ENCODE peak calls at places on chromosomes 11 and 22, in five cellular contexts. N is activated CD4-positive, alpha-beta T cell treated with anti-CD3 and anti-CD28 coated beads, Interleukin-2, amount 10 ng/mL, durations not matched to agents 7 days and 5 days; B is GM12891; I is body of pancreas; P is activated T-cell treated with anti-CD3 and anti-CD28 coated beads for 1 hour. V is an unnamed sample.

GRCh38 chr22:23248583-23248982 is 68.3 kb downstream of the BCR start:
- DNase-seq in N (no peak), B (no peak), I (no peak), P (no peak), V (no peak)

GRCh38 chr11:74100231-74100630 is 70.6 kb downstream of the C2CD3 start:
- DNase-seq in N (no peak), B (no peak), I (no peak), P (no peak), V (no peak)

GRCh38 chr11:65204143-65204542 is 22.4 kb downstream of the CAPN1 start:
- DNase-seq in N (no peak), B (no peak), I (no peak), P (no peak), V (peak)

GRCh38 chr22:39519681-39520053 is 695 bp upstream of the ATF4 start:
- DNase-seq in N (no peak), B (no peak), I (peak), P (no peak), V (no peak)

GRCh38 chr11:71373791-71374454 is 74.3 kb downstream of the DHCR7 start:
- DNase-seq in N (no peak), B (no peak), I (no peak), P (no peak), V (no peak)

GRCh38 chr11:43316451-43316850 is 4.7 kb downstream of the API5 start:
- DNase-seq in N (peak), B (no peak), I (no peak), P (no peak), V (peak)

GRCh38 chr11:35303596-35304392 is 115.6 kb downstream of the SLC1A2 start:
- DNase-seq in N (no peak), B (no peak), I (peak), P (no peak), V (no peak)

GRCh38 chr22:45155050-45155840 is 8.5 kb upstream of the NUP50 start:
- DNase-seq in N (no peak), B (no peak), I (no peak), P (no peak), V (no peak)

GRCh38 chr22:44151661-44152060 is 29.1 kb upstream of the PARVG start:
- DNase-seq in N (no peak), B (no peak), I (no peak), P (no peak), V (no peak)

GRCh38 chr11:8223513-8223899 is 40.2 kb downstream of the LMO1 start:
- DNase-seq in N (no peak), B (no peak), I (no peak), P (no peak), V (no peak)

GRCh38 chr11:104899226-104899625 is 966 bp upstream of the CASP12 start:
- DNase-seq in N (no peak), B (no peak), I (no peak), P (no peak), V (no peak)

GRCh38 chr11:44946268-44946667 is 4.4 kb downstream of the TP53I11 start:
- DNase-seq in N (no peak), B (no peak), I (peak), P (no peak), V (no peak)

GRCh38 chr11:48242501-48242900 is 2.4 kb upstream of the OR4X2 start:
- DNase-seq in N (no peak), B (no peak), I (no peak), P (no peak), V (no peak)

GRCh38 chr11:71253794-71254193 is 1.4 kb upstream of the SHANK2 start:
- DNase-seq in N (no peak), B (no peak), I (no peak), P (no peak), V (no peak)

V was measured in activated CD8-positive, alpha-beta memory T cell treated with anti-CD3 and anti-CD28 coated beads, Interleukin-2, amount 50 U/mL, for 48 hours.